ENCODE peak calls at places on chromosome 16, in four cellular contexts. M is lower lobe of right lung, E is mucosa of descending colon, C is body of pancreas. H is an unnamed sample.
A peak's percentile ranks its signal among the peaks of the same experiment; 100 is the strongest.

GRCh38 chr16:149024-149675 is 3.3 kb upstream of the HBZ start:
- DNase-seq in C (no peak), E (no peak), M (no peak), H (no peak)

GRCh38 chr16:79188115-79188779 is 412.3 kb downstream of the MAF start:
- DNase-seq in M (no peak), E (no peak), C (no peak), H (no peak)

GRCh38 chr16:87380875-87381274 is 2.7 kb downstream of the FBXO31 start:
- DNase-seq in E (no peak), C (no peak), M (peak; percentile 13), H (no peak)

GRCh38 chr16:20925780-20926179 is 25.2 kb downstream of the LYRM1 start:
- DNase-seq in C (no peak), E (no peak), M (no peak), H (no peak)

GRCh38 chr16:16778322-16778721 is 399.4 kb downstream of the NPIPA7 start:
- DNase-seq in M (no peak), E (no peak), C (no peak), H (no peak)

GRCh38 chr16:65524997-65525396 is 403.1 kb upstream of the CDH11 start:
- DNase-seq in E (peak; percentile 2), M (no peak), C (no peak), H (no peak)

GRCh38 chr16:28923652-28924398 is 1.2 kb downstream of the RABEP2 start:
- DNase-seq in E (peak; percentile 65), C (peak; percentile 42), M (no peak), H (no peak)

GRCh38 chr16:88458039-88458772 is 5.1 kb downstream of the ZFPM1 start:
- DNase-seq in M (no peak), E (no peak), C (no peak), H (no peak)

GRCh38 chr16:2151188-2152091 is 3.0 kb downstream of the RAB26 start:
- DNase-seq in M (no peak), C (no peak), E (no peak), H (peak; percentile 66)

GRCh38 chr16:8374032-8374431 is 216.3 kb downstream of the TMEM114 start:
- DNase-seq in M (no peak), C (no peak), E (no peak), H (no peak)

GRCh38 chr16:30377812-30378235 is 3.2 kb downstream of the MYL11 start:
- DNase-seq in C (peak; percentile 84), M (peak; percentile 98), E (peak; percentile 96), H (peak; percentile 99)

GRCh38 chr16:83973077-83973476 is 5.0 kb downstream of the NECAB2 start:
- DNase-seq in E (no peak), M (peak; percentile 30), C (no peak), H (no peak)

GRCh38 chr16:3058173-3059030 is 7.0 kb upstream of the IL32 start:
- DNase-seq in M (peak; percentile 77), C (peak; percentile 72), E (peak; percentile 84), H (peak; percentile 88)

GRCh38 chr16:89796104-89796503 is 20.3 kb downstream of the FANCA start:
- DNase-seq in C (no peak), E (no peak), M (no peak), H (no peak)

GRCh38 chr16:2475413-2476344 is 752 bp downstream of the TBC1D24 start:
- DNase-seq in M (no peak), C (peak; percentile 73), E (peak; percentile 35), H (peak; percentile 78)

GRCh38 chr16:25996052-25996451 is 304.3 kb downstream of the HS3ST4 start:
- DNase-seq in M (no peak), C (no peak), E (no peak), H (no peak)

GRCh38 chr16:1167276-1168107 is 14.6 kb downstream of the CACNA1H start:
- DNase-seq in C (peak; percentile 85), E (no peak), M (no peak), H (peak; percentile 93)

GRCh38 chr16:71357681-71358080 is 842 bp upstream of the CALB2 start:
- DNase-seq in E (no peak), C (peak; percentile 11), M (no peak), H (no peak)

GRCh38 chr16:62038225-62038624 is 2.0 kb upstream of the CDH8 start:
- DNase-seq in M (no peak), C (no peak), E (no peak), H (no peak)

GRCh38 chr16:62034236-62035114 is 1.8 kb downstream of the CDH8 start:
- DNase-seq in E (no peak), C (no peak), M (no peak), H (no peak)

GRCh38 chr16:62035115-62036092 is 834 bp downstream of the CDH8 start:
- DNase-seq in E (no peak), C (no peak), M (no peak), H (no peak)

GRCh38 chr16:62036807-62037135 is 533 bp upstream of the CDH8 start:
- DNase-seq in C (no peak), E (no peak), M (no peak), H (no peak)

GRCh38 chr16:62036101-62036806 is at the start of gene CDH8:
- DNase-seq in M (peak; percentile 46), E (no peak), C (no peak), H (no peak)
- H3K4me3 ChIP-seq in M (peak within 1 kb of the TSS; percentile 37), E (no peak within 1 kb of the TSS), C (no peak within 1 kb of the TSS), H (no peak within 1 kb of the TSS)

DNA sequence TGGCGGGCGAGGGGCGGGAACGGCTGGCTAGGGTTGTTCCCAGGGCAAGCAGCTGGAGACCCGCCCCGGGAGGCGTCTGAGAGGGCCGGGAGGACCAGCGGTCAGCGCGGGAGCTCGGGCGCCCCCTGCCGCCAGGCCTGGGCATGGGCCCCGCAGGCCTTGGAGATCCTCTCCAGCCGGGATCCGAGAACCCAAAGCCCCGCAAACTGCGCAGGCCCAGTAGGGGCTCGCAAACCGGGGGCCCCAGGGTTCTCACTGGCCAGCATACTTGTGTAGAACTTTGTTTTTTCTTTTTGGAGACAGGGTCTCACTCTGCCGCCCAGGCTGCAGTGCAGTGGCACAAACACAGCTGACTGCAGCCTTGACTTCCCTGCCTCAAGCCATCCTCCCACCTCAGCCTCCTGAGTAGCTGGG is 20.8 kb upstream of the ZNF423 start:
- DNase-seq in E (peak; percentile 77), C (peak; percentile 86), M (peak; percentile 73), H (peak; percentile 87)
- H3K4me3 ChIP-seq in E (no peak overlapping the region), C (no peak overlapping the region), M (peak overlapping the region; percentile 44), H (no peak overlapping the region)

DNA sequence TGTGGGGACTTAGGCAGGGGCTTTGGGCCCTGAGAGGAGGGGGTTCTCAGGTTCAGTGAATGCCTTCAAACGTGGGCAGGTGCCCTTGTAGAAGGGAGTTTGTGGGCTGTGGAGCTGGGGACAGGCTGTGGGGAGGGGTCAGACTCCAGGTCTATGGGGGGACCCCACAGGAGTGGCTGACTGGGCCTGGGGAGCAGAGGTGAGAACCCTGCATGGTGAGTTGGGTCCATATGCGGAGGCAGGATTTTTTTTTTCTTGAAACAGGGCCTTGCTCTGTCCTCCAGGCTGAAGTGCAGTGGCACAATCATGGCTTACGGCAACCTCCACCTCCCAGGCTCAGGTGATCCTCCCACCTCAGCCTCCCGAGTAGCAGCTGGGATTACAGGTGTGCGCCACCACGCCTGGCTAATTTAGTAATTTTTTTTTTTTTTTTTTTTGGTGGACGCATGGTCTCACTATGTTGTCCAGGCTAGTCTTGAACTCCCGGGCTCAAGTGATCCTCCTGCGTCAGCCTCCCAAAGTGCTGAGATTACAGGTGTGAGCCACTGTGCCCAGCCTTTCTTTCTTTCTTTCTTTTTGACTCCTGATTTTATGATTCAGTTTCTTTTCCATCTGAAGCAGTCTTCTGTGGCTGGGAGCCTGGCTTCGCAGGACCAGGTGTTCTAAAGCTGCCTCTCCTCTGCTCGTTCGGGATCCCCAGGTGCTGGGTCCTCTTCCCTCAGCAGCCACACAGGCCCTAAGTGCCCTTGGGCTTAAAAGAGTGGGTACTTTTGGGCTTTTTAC is 19.0 kb upstream of the ADCY7 start:
- DNase-seq in M (no peak), C (no peak), E (no peak), H (no peak)
- H3K4me3 ChIP-seq in M (peak overlapping the region; percentile 76), C (no peak overlapping the region), E (no peak overlapping the region), H (no peak overlapping the region)

GRCh38 chr16:54505479-54506247 is 219.1 kb upstream of the IRX3 start:
- DNase-seq in C (no peak), E (no peak), M (no peak), H (no peak)

GRCh38 chr16:54504372-54504771 is 217.8 kb upstream of the IRX3 start:
- DNase-seq in E (peak; percentile 51), M (no peak), C (no peak), H (no peak)

GRCh38 chr16:54507091-54507490 is 220.5 kb upstream of the IRX3 start:
- DNase-seq in M (no peak), C (no peak), E (no peak), H (no peak)

GRCh38 chr16:54509406-54509931 is 222.9 kb upstream of the IRX3 start:
- DNase-seq in E (no peak), C (no peak), M (no peak), H (no peak)

GRCh38 chr16:54506691-54507090 is 220.1 kb upstream of the IRX3 start:
- DNase-seq in E (no peak), C (no peak), M (no peak), H (no peak)
- H3K4me3 ChIP-seq in E (no peak overlapping the region), C (no peak overlapping the region), M (no peak overlapping the region), H (no peak overlapping the region)

GRCh38 chr16:85174871-85175723 is 62.8 kb upstream of the CIBAR2 start:
- DNase-seq in E (no peak), M (peak; percentile 37), C (no peak), H (peak; percentile 67)
- H3K4me3 ChIP-seq in E (no peak overlapping the region), M (no peak overlapping the region), C (no peak overlapping the region), H (no peak overlapping the region)

GRCh38 chr16:11725457-11725856 is 17.2 kb downstream of the TXNDC11 start:
- DNase-seq in C (no peak), M (no peak), E (no peak), H (no peak)
- H3K4me3 ChIP-seq in C (no peak overlapping the region), M (no peak overlapping the region), E (no peak overlapping the region), H (no peak overlapping the region)

DNA sequence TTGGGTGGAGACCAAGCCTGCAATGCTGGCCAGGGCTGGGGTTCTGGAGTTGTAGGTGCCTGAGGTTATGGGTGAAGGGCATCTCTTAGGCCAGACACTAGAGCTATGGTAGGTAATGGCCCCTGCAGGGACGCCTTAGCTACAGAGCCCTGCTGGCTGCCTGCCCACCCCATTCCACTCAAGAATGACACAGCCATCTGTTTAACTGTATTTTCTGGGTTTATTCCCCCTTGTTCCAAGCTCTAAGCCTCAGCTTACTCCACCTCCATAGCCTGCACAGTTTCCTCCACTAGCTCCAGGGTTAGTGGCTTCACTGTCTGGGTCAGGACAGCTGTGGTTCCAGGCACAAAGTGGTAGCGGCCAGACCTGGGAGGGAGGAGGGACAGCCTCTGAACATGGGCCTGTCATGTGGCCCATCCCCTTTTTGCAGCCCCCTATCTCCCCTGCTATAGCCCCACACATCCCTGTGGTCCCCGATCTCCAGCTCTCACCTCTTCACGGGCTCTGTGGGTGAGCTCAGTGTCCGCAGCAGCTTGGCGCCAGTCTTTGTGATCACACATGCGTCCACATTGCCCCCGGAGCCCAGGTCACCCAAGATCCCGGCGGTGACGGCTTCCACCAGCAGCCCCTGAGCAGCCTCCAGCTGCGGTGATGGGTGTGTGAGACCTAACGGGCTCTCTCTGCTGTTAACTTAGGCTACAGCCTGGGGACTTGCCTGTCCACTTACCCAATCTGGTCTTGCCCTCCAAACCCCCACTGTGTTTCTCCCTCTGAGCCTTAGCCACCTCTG is 2.1 kb downstream of the PSMB10 start:
- DNase-seq in C (peak; percentile 50), M (no peak), E (no peak), H (no peak)
- H3K4me3 ChIP-seq in C (peak overlapping the region; percentile 37), M (peak overlapping the region; percentile 97), E (no peak overlapping the region), H (peak overlapping the region; percentile 70)